ENCODE peak calls at places on chromosome 19, in four cellular contexts. W is pancreas, Z is mammary epithelial cell, E is prostate gland. X is an unnamed sample.

GRCh38 chr19:13164370-13165090 is 14.3 kb downstream of the IER2 start:
- DNase-seq in Z (peak), W (peak), E (no peak), X (peak)

GRCh38 chr19:12112701-12113100 is 27.4 kb downstream of the ZNF20 start:
- DNase-seq in Z (no peak), E (no peak), W (no peak), X (no peak)

GRCh38 chr19:11203194-11204075 is 6.1 kb upstream of the KANK2 start:
- DNase-seq in E (peak), Z (peak), W (peak), X (peak)

GRCh38 chr19:12867120-12868099 is 13.8 kb downstream of the DNASE2 start:
- DNase-seq in W (peak), Z (no peak), E (peak), X (peak)

GRCh38 chr19:44988896-44989563 is 12.2 kb upstream of the RELB start:
- DNase-seq in W (peak), Z (peak), E (peak), X (peak)

GRCh38 chr19:10566658-10567410 is 1.0 kb upstream of the KRI1 start:
- DNase-seq in E (no peak), Z (no peak), W (no peak), X (no peak)

GRCh38 chr19:19134687-19135158 is 3.6 kb downstream of the TMEM161A start:
- DNase-seq in W (peak), E (no peak), Z (no peak), X (no peak)

GRCh38 chr19:18586311-18586710 is 2.3 kb upstream of the REX1BD start:
- DNase-seq in W (no peak), Z (no peak), E (no peak), X (no peak)

GRCh38 chr19:7515091-7515470 is 822 bp upstream of the ZNF358 start:
- DNase-seq in E (no peak), W (no peak), Z (no peak), X (no peak)

GRCh38 chr19:15401397-15401710 is 17.4 kb downstream of the AKAP8L start:
- DNase-seq in W (no peak), E (no peak), Z (no peak), X (no peak)

GRCh38 chr19:6677924-6678689 is 8.1 kb upstream of the TNFSF14 start:
- DNase-seq in Z (peak), E (no peak), W (no peak), X (no peak)

GRCh38 chr19:29697523-29698261 is 17.4 kb downstream of the C19orf12 start:
- DNase-seq in E (no peak), Z (no peak), W (no peak), X (no peak)

GRCh38 chr19:6811906-6812305 is 39.4 kb downstream of the VAV1 start:
- DNase-seq in Z (peak), W (no peak), E (no peak), X (peak)

GRCh38 chr19:29048873-29049272 is 164.1 kb downstream of the UQCRFS1 start:
- DNase-seq in W (no peak), Z (no peak), E (no peak), X (no peak)

GRCh38 chr19:38211206-38211605 is 12.8 kb downstream of the DPF1 start:
- DNase-seq in W (no peak), E (no peak), Z (no peak), X (no peak)

GRCh38 chr19:15631817-15632216 is 8.9 kb upstream of the CYP4F3 start:
- DNase-seq in Z (no peak), E (no peak), W (no peak), X (peak)

GRCh38 chr19:5503598-5503997 is 48.4 kb downstream of the ZNRF4 start:
- DNase-seq in Z (no peak), E (no peak), W (no peak), X (no peak)

GRCh38 chr19:30091456-30091855 is 149.4 kb downstream of the URI1 start:
- DNase-seq in E (no peak), Z (no peak), W (no peak), X (no peak)

GRCh38 chr19:14333101-14333871 is 48.0 kb upstream of the ADGRE5 start:
- DNase-seq in Z (no peak), W (no peak), E (no peak), X (no peak)

GRCh38 chr19:38037151-38037611 is 130.2 kb downstream of the SIPA1L3 start:
- DNase-seq in Z (no peak), W (peak), E (no peak), X (no peak)

GRCh38 chr19:33905473-33905936 is 108.8 kb downstream of the KCTD15 start:
- DNase-seq in W (no peak), Z (peak), E (peak), X (no peak)

GRCh38 chr19:53195265-53195879 is 2.2 kb upstream of the ZNF665 start:
- DNase-seq in W (peak), E (peak), Z (peak), X (peak)

GRCh38 chr19:12217332-12217731 is 54.4 kb downstream of the ZNF136 start:
- DNase-seq in Z (no peak), W (no peak), E (no peak), X (no peak)

GRCh38 chr19:47673426-47673825 is 39.8 kb upstream of the EHD2 start:
- DNase-seq in W (no peak), Z (no peak), E (no peak), X (no peak)

GRCh38 chr19:3653865-3654513 is 27.4 kb upstream of the CACTIN start:
- DNase-seq in E (no peak), Z (no peak), W (no peak), X (peak)
- TF ChIP-seq CTCF in E (no peak), Z (no peak), W (no peak), X (peak)

GRCh38 chr19:2479556-2480194 is 3.7 kb downstream of the GADD45B start:
- DNase-seq in W (peak), E (no peak), Z (no peak), X (no peak)
- TF ChIP-seq CTCF in W (no peak), E (peak), Z (no peak), X (no peak)

GRCh38 chr19:57706346-57706745 is 2.7 kb downstream of the ZNF154 start:
- DNase-seq in E (no peak), Z (no peak), W (no peak), X (no peak)

GRCh38 chr19:57701625-57702024 is 7.4 kb downstream of the ZNF154 start:
- DNase-seq in Z (no peak), E (no peak), W (no peak), X (no peak)
- TF ChIP-seq CTCF in Z (no peak), E (no peak), W (no peak), X (no peak)

GRCh38 chr19:42872608-42873007 is 6.9 kb downstream of the PSG1 start:
- DNase-seq in E (no peak), Z (no peak), W (no peak), X (no peak)
- TF ChIP-seq CTCF in E (no peak), Z (peak), W (no peak), X (peak)